ENCODE peak calls at places on chromosomes 11 and 22, in four cellular contexts. O is GM10248, Y is RKO, X is fibroblast of lung. T is an unnamed sample.
A peak's percentile ranks its signal among the peaks of the same experiment; 100 is the strongest.

GRCh38 chr11:72584293-72584921 is 89.8 kb downstream of the PDE2A start:
- DNase-seq in O (no peak), Y (no peak), X (peak; percentile 13), T (no peak)

GRCh38 chr11:120807414-120808150 is 216.3 kb upstream of the TBCEL start:
- DNase-seq in O (no peak), Y (peak; percentile 59), X (peak; percentile 96), T (no peak)

GRCh38 chr11:102561636-102562035 is 31.1 kb upstream of the MMP7 start:
- DNase-seq in O (no peak), Y (no peak), X (no peak), T (no peak)

GRCh38 chr11:86978756-86979608 is 23.8 kb upstream of the FZD4 start:
- DNase-seq in O (peak; percentile 28), Y (peak; percentile 62), X (no peak), T (no peak)

GRCh38 chr11:44631831-44632230 is 66.4 kb downstream of the CD82 start:
- DNase-seq in O (peak; percentile 3), Y (no peak), X (no peak), T (no peak)

GRCh38 chr11:13772223-13773046 is 104.0 kb downstream of the FAR1 start:
- DNase-seq in O (peak; percentile 24), Y (peak; percentile 75), X (peak; percentile 57), T (no peak)

GRCh38 chr11:83456075-83456474 is 169.9 kb upstream of the CCDC90B start:
- DNase-seq in O (no peak), Y (no peak), X (peak; percentile 0), T (peak; percentile 12)

GRCh38 chr11:106998126-106998525 is 20.1 kb downstream of the GUCY1A2 start:
- DNase-seq in O (no peak), Y (no peak), X (peak; percentile 74), T (no peak)

GRCh38 chr11:48124880-48125279 is 91.7 kb upstream of the OR4B1 start:
- DNase-seq in O (no peak), Y (no peak), X (no peak), T (no peak)

GRCh38 chr22:45200862-45201511 is 37.3 kb downstream of the NUP50 start:
- DNase-seq in O (no peak), Y (no peak), X (peak; percentile 93), T (no peak)

T was measured in BE2C.